ENCODE peak calls at places on chromosome 13, in nine cellular contexts. F is small intestine; Y is lower lobe of right lung; W is sigmoid colon; V is effector memory CD4-positive, alpha-beta T cell; O is heart right ventricle; N is naive thymus-derived CD4-positive, alpha-beta T cell; X is dorsolateral prefrontal cortex; A is HAP-1. Z is an unnamed sample. For H3K27me3, the result is how much of the 10 kb centered on the place peaks cover.

GRCh38 chr13:53336441-53337160 is 308.0 kb downstream of the OLFM4 start:
- DNase-seq in Y (no peak), A (no peak), O (no peak), F (no peak), X (no peak), W (no peak), V (no peak), N (no peak), Z (no peak)

GRCh38 chr13:101751488-101751887 is 299.0 kb downstream of the ITGBL1 start:
- DNase-seq in A (no peak), F (no peak), X (no peak), Y (no peak), V (no peak), N (no peak), O (no peak), W (no peak), Z (no peak)

GRCh38 chr13:114102521-114103288 is 29.7 kb downstream of the RASA3 start:
- DNase-seq in F (no peak), A (no peak), X (peak), O (no peak), Y (peak), N (no peak), V (no peak), W (peak), Z (peak)

GRCh38 chr13:36919206-36919832 is 719 bp downstream of the SMAD9 start:
- DNase-seq in N (no peak), X (no peak), Y (peak), F (no peak), A (peak), V (no peak), W (peak), O (peak), Z (peak)

GRCh38 chr13:48595330-48596127 is 58.2 kb upstream of the CYSLTR2 start:
- DNase-seq in Y (no peak), V (peak), X (peak), W (peak), O (peak), N (peak), F (peak), A (peak), Z (no peak)

GRCh38 chr13:101127741-101128353 is 288.5 kb downstream of the NALCN start:
- DNase-seq in F (peak), W (no peak), X (no peak), V (no peak), A (peak), Y (no peak), N (peak), O (no peak), Z (no peak)

GRCh38 chr13:21240586-21240985 is 64.1 kb downstream of the MRPL57 start:
- DNase-seq in F (no peak), V (no peak), Y (no peak), O (no peak), X (no peak), N (no peak), A (no peak), W (no peak), Z (no peak)

GRCh38 chr13:58592052-58592451 is 960.5 kb downstream of the PCDH17 start:
- DNase-seq in W (no peak), X (no peak), Y (no peak), O (no peak), A (no peak), N (no peak), V (no peak), F (no peak), Z (no peak)

GRCh38 chr13:57030671-57031070 is 110.0 kb upstream of the PRR20A start:
- DNase-seq in Y (no peak), W (no peak), V (no peak), O (no peak), N (no peak), A (peak), F (no peak), X (no peak), Z (no peak)

GRCh38 chr13:19090495-19090894 is 91.1 kb downstream of the TUBA3C start:
- DNase-seq in A (no peak), O (no peak), V (no peak), Y (no peak), N (no peak), F (no peak), W (no peak), X (no peak), Z (no peak)

GRCh38 chr13:25771208-25771607 is 280.6 kb downstream of the SHISA2 start:
- DNase-seq in A (no peak), Y (no peak), O (no peak), N (peak), X (no peak), V (no peak), F (no peak), W (no peak), Z (no peak)

GRCh38 chr13:37173214-37173613 is 67.8 kb upstream of the CSNK1A1L start:
- DNase-seq in O (no peak), Y (no peak), V (no peak), N (no peak), X (no peak), A (no peak), W (no peak), F (no peak), Z (no peak)

GRCh38 chr13:31322025-31322424 is 122.2 kb downstream of the B3GLCT start:
- DNase-seq in Y (no peak), A (no peak), F (no peak), N (no peak), X (no peak), V (no peak), W (no peak), O (no peak), Z (no peak)

GRCh38 chr13:27448308-27448707 is 2.1 kb downstream of the MTIF3 start:
- DNase-seq in Y (no peak), N (no peak), V (no peak), A (no peak), W (no peak), F (no peak), O (no peak), X (no peak), Z (no peak)

GRCh38 chr13:44309771-44310767 is 63.6 kb upstream of the SERP2 start:
- DNase-seq in F (peak), O (peak), V (no peak), W (peak), Y (no peak), X (no peak), N (no peak), A (no peak), Z (no peak)

GRCh38 chr13:45231722-45232121 is 30.9 kb upstream of the KCTD4 start:
- DNase-seq in Y (no peak), O (no peak), X (no peak), N (no peak), F (no peak), W (no peak), A (no peak), V (no peak), Z (no peak)

GRCh38 chr13:25371608-25372274 is at the start of gene ATP8A2:
- DNase-seq in V (no peak), Y (no peak), F (no peak), A (peak), O (no peak), N (no peak), X (no peak), W (no peak), Z (no peak)

GRCh38 chr13:50915562-50915961 is 6.0 kb downstream of the RNASEH2B start:
- DNase-seq in V (no peak), O (no peak), A (no peak), N (peak), W (no peak), X (no peak), Y (no peak), F (no peak), Z (no peak)

GRCh38 chr13:105814902-105815250 is 720.6 kb downstream of the EFNB2 start:
- DNase-seq in A (no peak), F (no peak), Y (no peak), O (no peak), V (no peak), X (no peak), N (no peak), W (no peak), Z (no peak)

GRCh38 chr13:27965740-27966640 is 3.1 kb downstream of the CDX2 start:
- DNase-seq in W (no peak), Y (no peak), V (no peak), O (no peak), N (no peak), A (peak), X (no peak), F (peak), Z (no peak)

GRCh38 chr13:21006141-21007005 is 55.0 kb downstream of the LATS2 start:
- DNase-seq in F (no peak), Y (peak), W (peak), V (no peak), A (no peak), X (no peak), O (no peak), N (no peak), Z (peak)

GRCh38 chr13:39766464-39767167 is 111.2 kb downstream of the COG6 start:
- DNase-seq in W (no peak), A (no peak), X (no peak), Y (no peak), O (no peak), F (no peak), N (no peak), V (no peak), Z (no peak)

GRCh38 chr13:24161010-24161775 is 673 bp downstream of the SPATA13 start:
- DNase-seq in W (peak), X (peak), V (peak), A (peak), N (peak), O (peak), Y (peak), F (peak), Z (no peak)

GRCh38 chr13:90592943-90593342 is 754.5 kb upstream of the MIR17HG start:
- DNase-seq in N (no peak), V (no peak), W (no peak), Y (no peak), F (no peak), X (no peak), O (no peak), A (no peak), Z (no peak)

GRCh38 chr13:25911020-25911419 is 140.8 kb downstream of the SHISA2 start:
- DNase-seq in A (peak), Y (no peak), O (no peak), F (no peak), V (no peak), W (no peak), X (no peak), N (no peak), Z (no peak)

GRCh38 chr13:76677047-76677446 is 209.2 kb downstream of the KCTD12 start:
- DNase-seq in X (no peak), V (no peak), A (no peak), Y (no peak), F (no peak), N (no peak), O (peak), W (peak), Z (no peak)

GRCh38 chr13:98979012-98979411 is 1.1 kb upstream of the DOCK9 start:
- DNase-seq in W (no peak), V (no peak), N (no peak), A (no peak), F (no peak), Y (no peak), X (no peak), O (no peak), Z (no peak)

GRCh38 chr13:98976338-98976737 is 1.5 kb downstream of the DOCK9 start:
- DNase-seq in X (no peak), Y (no peak), F (no peak), W (no peak), N (no peak), O (no peak), A (no peak), V (no peak), Z (no peak)

GRCh38 chr13:98977568-98978270 is at the start of gene DOCK9:
- DNase-seq in N (no peak), X (peak), F (peak), Y (peak), O (peak), V (no peak), W (peak), A (peak), Z (peak)

GRCh38 chr13:98976941-98977340 is 923 bp downstream of the DOCK9 start:
- DNase-seq in X (no peak), W (no peak), Y (no peak), F (no peak), N (no peak), O (no peak), V (no peak), A (peak), Z (no peak)

DNA sequence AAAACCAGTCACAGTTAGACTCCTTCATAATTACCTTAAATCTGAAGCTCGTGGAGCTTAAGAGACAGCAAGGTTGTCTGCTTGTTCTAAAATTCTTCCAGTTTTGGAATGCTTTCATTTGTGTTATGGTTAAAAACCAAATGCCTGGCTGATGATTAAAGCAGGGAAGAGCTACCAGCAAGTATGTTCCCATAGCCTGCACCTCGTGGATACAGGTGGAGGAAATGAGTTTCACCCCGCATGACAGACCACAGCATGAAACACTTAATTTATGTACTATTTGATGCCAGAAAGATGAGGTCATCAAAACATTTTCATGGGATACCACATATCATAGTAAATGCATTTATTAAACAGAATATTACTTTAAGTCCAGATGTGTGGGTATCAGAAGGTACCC is 416 bp upstream of the DOCK9 start:
- DNase-seq in O (no peak), Y (no peak), F (no peak), N (no peak), X (no peak), A (no peak), V (no peak), W (no peak), Z (no peak)
- H3K27me3 ChIP-seq in O (under half), Y (under half), F (under half), N (under half), X (under half), A (under half), V (under half), W (under half), Z (under half)

GRCh38 chr13:111519041-111519440 is 198.6 kb downstream of the TEX29 start:
- DNase-seq in O (no peak), Y (no peak), F (no peak), W (no peak), V (no peak), X (no peak), A (no peak), N (no peak), Z (no peak)

GRCh38 chr13:111517641-111518010 is 197.2 kb downstream of the TEX29 start:
- DNase-seq in X (no peak), A (no peak), Y (no peak), V (no peak), N (no peak), O (no peak), F (no peak), W (no peak), Z (no peak)

GRCh38 chr13:111516712-111517640 is 196.5 kb downstream of the TEX29 start:
- DNase-seq in A (no peak), V (no peak), Y (no peak), N (no peak), X (no peak), W (no peak), F (no peak), O (no peak), Z (no peak)

GRCh38 chr13:111519490-111520170 is 199.2 kb downstream of the TEX29 start:
- DNase-seq in W (no peak), X (no peak), Y (peak), F (no peak), O (no peak), N (no peak), A (no peak), V (no peak), Z (no peak)

GRCh38 chr13:111518161-111518791 is 197.8 kb downstream of the TEX29 start:
- DNase-seq in A (no peak), X (no peak), Y (no peak), O (no peak), V (no peak), N (no peak), W (no peak), F (peak), Z (no peak)
- H3K27me3 ChIP-seq in A (under half), X (under half), Y (under half), O (under half), V (under half), N (under half), W (under half), F (under half), Z (under half)

GRCh38 chr13:113021391-113021790 is 52.4 kb downstream of the MCF2L start:
- DNase-seq in W (no peak), V (no peak), F (no peak), X (no peak), O (no peak), N (no peak), A (no peak), Y (no peak), Z (no peak)
- H3K27me3 ChIP-seq in W (under half), V (under half), F (under half), X (under half), O (under half), N (under half), A (under half), Y (under half), Z (under half)

GRCh38 chr13:96581741-96582140 is 412.5 kb downstream of the OXGR1 start:
- DNase-seq in N (no peak), F (no peak), Y (no peak), X (no peak), O (no peak), V (no peak), W (no peak), A (no peak), Z (no peak)
- H3K27me3 ChIP-seq in N (under half), F (under half), Y (under half), X (under half), O (under half), V (under half), W (under half), A (under half), Z (under half)

GRCh38 chr13:33796095-33796494 is 21.9 kb upstream of the RFC3 start:
- DNase-seq in O (no peak), X (no peak), A (no peak), V (no peak), Y (no peak), F (no peak), N (no peak), W (no peak), Z (no peak)
- H3K27me3 ChIP-seq in O (under half), X (under half), A (under half), V (under half), Y (under half), F (under half), N (under half), W (under half), Z (under half)

GRCh38 chr13:94859812-94860210 is 147.5 kb upstream of the SOX21 start:
- DNase-seq in F (no peak), W (no peak), X (no peak), A (no peak), Y (no peak), N (no peak), O (no peak), V (no peak), Z (no peak)
- H3K27me3 ChIP-seq in F (under half), W (under half), X (under half), A (under half), Y (under half), N (under half), O (under half), V (under half), Z (under half)